ENCODE peak calls at places on chromosomes 12 and 14, in eight cellular contexts. One of them, this sample, is unnamed.

GRCh38 chr14:74637184-74637562 is 25.1 kb upstream of the LTBP2 start:
- DNase-seq in adrenal gland: no peak
- DNase-seq in stomach: no peak
- DNase-seq in ovary: no peak
- DNase-seq in tibial nerve: no peak
- DNase-seq in uterus: no peak
- DNase-seq in vagina: no peak
- DNase-seq in prostate gland: no peak
- DNase-seq in this sample: no peak

GRCh38 chr14:55313480-55313879 is 42.3 kb downstream of the FBXO34 start:
- DNase-seq in tibial nerve: no peak
- DNase-seq in vagina: no peak
- DNase-seq in prostate gland: no peak
- DNase-seq in ovary: no peak
- DNase-seq in uterus: no peak
- DNase-seq in stomach: no peak
- DNase-seq in adrenal gland: no peak
- DNase-seq in this sample: no peak

GRCh38 chr14:90454041-90455000 is 57.5 kb downstream of the CALM1 start:
- DNase-seq in stomach: peak; percentile 81
- DNase-seq in prostate gland: no peak
- DNase-seq in tibial nerve: peak; percentile 38
- DNase-seq in adrenal gland: peak; percentile 73
- DNase-seq in vagina: no peak
- DNase-seq in ovary: no peak
- DNase-seq in uterus: peak; percentile 65
- DNase-seq in this sample: peak; percentile 68

GRCh38 chr12:111320233-111321050 is 48.5 kb downstream of the PHETA1 start:
- DNase-seq in tibial nerve: no peak
- DNase-seq in ovary: no peak
- DNase-seq in uterus: no peak
- DNase-seq in stomach: no peak
- DNase-seq in prostate gland: no peak
- DNase-seq in adrenal gland: no peak
- DNase-seq in vagina: no peak
- DNase-seq in this sample: no peak

GRCh38 chr12:4763549-4763948 is 43.3 kb downstream of the GALNT8 start:
- DNase-seq in adrenal gland: peak; percentile 58
- DNase-seq in prostate gland: no peak
- DNase-seq in ovary: peak; percentile 60
- DNase-seq in uterus: peak; percentile 75
- DNase-seq in tibial nerve: no peak
- DNase-seq in stomach: no peak
- DNase-seq in vagina: no peak
- DNase-seq in this sample: no peak

GRCh38 chr14:64970041-64970440 is 2.1 kb downstream of the RAB15 start:
- DNase-seq in vagina: no peak
- DNase-seq in uterus: no peak
- DNase-seq in stomach: no peak
- DNase-seq in adrenal gland: no peak
- DNase-seq in prostate gland: no peak
- DNase-seq in tibial nerve: no peak
- DNase-seq in ovary: no peak
- DNase-seq in this sample: no peak

GRCh38 chr12:108907861-108908302 is 28.0 kb downstream of the DAO start:
- DNase-seq in uterus: no peak
- DNase-seq in stomach: no peak
- DNase-seq in tibial nerve: no peak
- DNase-seq in ovary: no peak
- DNase-seq in vagina: no peak
- DNase-seq in adrenal gland: no peak
- DNase-seq in prostate gland: no peak
- DNase-seq in this sample: no peak

GRCh38 chr12:98754095-98754494 is 109.0 kb downstream of the APAF1 start:
- DNase-seq in tibial nerve: no peak
- DNase-seq in vagina: no peak
- DNase-seq in stomach: no peak
- DNase-seq in ovary: no peak
- DNase-seq in uterus: no peak
- DNase-seq in prostate gland: no peak
- DNase-seq in adrenal gland: no peak
- DNase-seq in this sample: no peak

GRCh38 chr12:104599272-104599984 is 142.7 kb downstream of the CHST11 start:
- DNase-seq in adrenal gland: peak; percentile 40
- DNase-seq in tibial nerve: no peak
- DNase-seq in stomach: no peak
- DNase-seq in prostate gland: no peak
- DNase-seq in vagina: no peak
- DNase-seq in uterus: no peak
- DNase-seq in ovary: no peak
- DNase-seq in this sample: no peak

GRCh38 chr12:5988659-5989116 is 43.6 kb upstream of the ANO2 start:
- DNase-seq in vagina: peak; percentile 79
- DNase-seq in tibial nerve: peak; percentile 61
- DNase-seq in stomach: peak; percentile 84
- DNase-seq in ovary: peak; percentile 60
- DNase-seq in prostate gland: peak; percentile 70
- DNase-seq in adrenal gland: peak; percentile 85
- DNase-seq in uterus: peak; percentile 73
- DNase-seq in this sample: peak; percentile 85

GRCh38 chr14:81591266-81591665 is 57.6 kb upstream of the SEL1L start:
- DNase-seq in vagina: no peak
- DNase-seq in tibial nerve: no peak
- DNase-seq in uterus: no peak
- DNase-seq in stomach: no peak
- DNase-seq in ovary: no peak
- DNase-seq in adrenal gland: no peak
- DNase-seq in prostate gland: no peak
- DNase-seq in this sample: no peak

GRCh38 chr12:10613334-10614055 is at the start of gene MAGOHB:
- DNase-seq in prostate gland: peak; percentile 91
- DNase-seq in adrenal gland: peak; percentile 98
- DNase-seq in stomach: peak; percentile 97
- DNase-seq in vagina: peak; percentile 97
- DNase-seq in tibial nerve: peak; percentile 93
- DNase-seq in ovary: peak; percentile 93
- DNase-seq in uterus: peak; percentile 96
- DNase-seq in this sample: peak; percentile 93

GRCh38 chr14:51335521-51335920 is 95.5 kb downstream of the TMX1 start:
- DNase-seq in tibial nerve: no peak
- DNase-seq in adrenal gland: peak; percentile 60
- DNase-seq in ovary: peak; percentile 66
- DNase-seq in stomach: no peak
- DNase-seq in vagina: no peak
- DNase-seq in prostate gland: no peak
- DNase-seq in uterus: peak; percentile 56
- DNase-seq in this sample: no peak

GRCh38 chr12:27711312-27711682 is 665 bp downstream of the MRPS35 start:
- DNase-seq in tibial nerve: no peak
- DNase-seq in stomach: no peak
- DNase-seq in vagina: no peak
- DNase-seq in prostate gland: no peak
- DNase-seq in uterus: no peak
- DNase-seq in adrenal gland: no peak
- DNase-seq in ovary: no peak
- DNase-seq in this sample: no peak
- TF ChIP-seq POLR2A in tibial nerve: no peak
- TF ChIP-seq POLR2A in stomach: no peak
- TF ChIP-seq POLR2A in vagina: no peak
- TF ChIP-seq POLR2A in prostate gland: no peak
- TF ChIP-seq POLR2A in uterus: no peak
- TF ChIP-seq POLR2A in adrenal gland: no peak
- TF ChIP-seq POLR2A in ovary: no peak
- TF ChIP-seq POLR2A in this sample: no peak

GRCh38 chr14:76193696-76194095 is 42.0 kb downstream of the GPATCH2L start:
- DNase-seq in adrenal gland: no peak
- DNase-seq in vagina: no peak
- DNase-seq in prostate gland: no peak
- DNase-seq in uterus: no peak
- DNase-seq in stomach: no peak
- DNase-seq in tibial nerve: no peak
- DNase-seq in ovary: no peak
- DNase-seq in this sample: no peak

GRCh38 chr14:76186318-76187027 is 34.8 kb downstream of the GPATCH2L start:
- DNase-seq in tibial nerve: no peak
- DNase-seq in uterus: no peak
- DNase-seq in ovary: no peak
- DNase-seq in vagina: no peak
- DNase-seq in prostate gland: no peak
- DNase-seq in stomach: no peak
- DNase-seq in adrenal gland: no peak
- DNase-seq in this sample: no peak

GRCh38 chr14:76195003-76195402 is 43.3 kb downstream of the GPATCH2L start:
- DNase-seq in ovary: no peak
- DNase-seq in adrenal gland: no peak
- DNase-seq in prostate gland: no peak
- DNase-seq in tibial nerve: no peak
- DNase-seq in stomach: no peak
- DNase-seq in uterus: no peak
- DNase-seq in vagina: no peak
- DNase-seq in this sample: no peak

GRCh38 chr14:76194327-76194726 is 42.6 kb downstream of the GPATCH2L start:
- DNase-seq in vagina: no peak
- DNase-seq in uterus: no peak
- DNase-seq in prostate gland: no peak
- DNase-seq in adrenal gland: no peak
- DNase-seq in stomach: no peak
- DNase-seq in tibial nerve: no peak
- DNase-seq in ovary: no peak
- DNase-seq in this sample: no peak

DNA sequence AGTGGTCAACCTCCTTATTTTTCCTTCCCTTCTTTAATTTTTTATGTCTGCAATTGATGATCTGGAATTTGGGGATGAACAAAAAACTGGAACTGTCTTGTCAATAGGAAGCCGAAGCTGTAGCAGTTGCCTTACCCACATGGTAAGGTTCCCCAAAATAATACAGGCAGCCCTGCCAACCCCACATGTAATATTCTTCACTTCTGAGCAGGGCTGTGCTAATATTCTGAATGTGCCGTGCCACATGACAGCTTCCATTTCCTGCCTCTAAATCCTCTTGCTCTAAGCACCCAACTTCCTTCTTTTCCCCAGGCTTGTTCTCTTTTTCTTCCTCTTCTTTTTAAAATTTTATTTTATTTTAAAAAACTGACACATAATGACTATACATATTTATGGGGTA is 39.6 kb downstream of the GPATCH2L start:
- DNase-seq in tibial nerve: no peak
- DNase-seq in adrenal gland: peak; percentile 27
- DNase-seq in ovary: no peak
- DNase-seq in uterus: no peak
- DNase-seq in stomach: no peak
- DNase-seq in vagina: no peak
- DNase-seq in prostate gland: no peak
- DNase-seq in this sample: no peak
- H3K36me3 ChIP-seq in tibial nerve: peaks cover 67% of the 10 kb centered on the region
- H3K36me3 ChIP-seq in adrenal gland: peaks cover 26% of the 10 kb centered on the region
- H3K36me3 ChIP-seq in ovary: no peaks in the 10 kb centered on the region
- H3K36me3 ChIP-seq in uterus: no peaks in the 10 kb centered on the region
- H3K36me3 ChIP-seq in stomach: peaks cover 13% of the 10 kb centered on the region
- H3K36me3 ChIP-seq in vagina: no peaks in the 10 kb centered on the region
- H3K36me3 ChIP-seq in prostate gland: no peaks in the 10 kb centered on the region
- H3K36me3 ChIP-seq in this sample: peaks cover 36% of the 10 kb centered on the region

DNA sequence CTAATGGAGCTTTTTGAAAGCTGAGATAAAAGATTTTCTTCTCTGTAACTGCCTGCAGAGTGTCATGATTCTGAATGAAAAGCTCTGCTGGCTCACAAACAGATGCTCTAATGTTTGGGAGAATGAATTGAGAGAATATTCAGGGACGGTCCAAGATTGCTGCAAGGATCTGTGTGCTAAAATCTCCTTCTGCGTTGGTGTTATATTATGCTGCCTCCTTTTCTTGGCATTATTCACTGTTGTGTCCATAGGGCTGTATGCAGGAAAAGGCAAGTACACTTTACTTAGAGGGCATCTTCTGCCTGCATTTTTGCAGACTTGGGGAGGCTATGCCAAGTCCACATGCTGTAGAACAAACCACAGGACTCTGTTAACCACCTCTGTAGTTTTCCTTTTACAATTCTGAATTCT is 209.8 kb upstream of the KRR1 start:
- DNase-seq in vagina: no peak
- DNase-seq in tibial nerve: no peak
- DNase-seq in ovary: no peak
- DNase-seq in stomach: no peak
- DNase-seq in uterus: no peak
- DNase-seq in prostate gland: no peak
- DNase-seq in adrenal gland: no peak
- DNase-seq in this sample: no peak
- H3K27ac ChIP-seq in vagina: peak overlapping the region; percentile 66
- H3K27ac ChIP-seq in tibial nerve: no peak overlapping the region
- H3K27ac ChIP-seq in ovary: no peak overlapping the region
- H3K27ac ChIP-seq in stomach: peak overlapping the region; percentile 52
- H3K27ac ChIP-seq in uterus: peak overlapping the region; percentile 78
- H3K27ac ChIP-seq in prostate gland: no peak overlapping the region
- H3K27ac ChIP-seq in adrenal gland: no peak overlapping the region
- H3K27ac ChIP-seq in this sample: peak overlapping the region; percentile 13

GRCh38 chr12:16606201-16606849 is 363 bp upstream of the LMO3 start:
- DNase-seq in uterus: peak; percentile 39
- DNase-seq in stomach: no peak
- DNase-seq in prostate gland: peak; percentile 16
- DNase-seq in vagina: no peak
- DNase-seq in ovary: peak; percentile 25
- DNase-seq in adrenal gland: no peak
- DNase-seq in tibial nerve: no peak
- DNase-seq in this sample: peak; percentile 19

GRCh38 chr12:16606936-16607335 is 974 bp upstream of the LMO3 start:
- DNase-seq in stomach: no peak
- DNase-seq in ovary: no peak
- DNase-seq in uterus: peak; percentile 31
- DNase-seq in tibial nerve: no peak
- DNase-seq in adrenal gland: no peak
- DNase-seq in prostate gland: no peak
- DNase-seq in vagina: no peak
- DNase-seq in this sample: no peak

GRCh38 chr12:16609140-16609539 is 3.2 kb upstream of the LMO3 start:
- DNase-seq in prostate gland: no peak
- DNase-seq in tibial nerve: no peak
- DNase-seq in vagina: no peak
- DNase-seq in stomach: no peak
- DNase-seq in ovary: no peak
- DNase-seq in uterus: no peak
- DNase-seq in adrenal gland: no peak
- DNase-seq in this sample: no peak

GRCh38 chr12:16608346-16608745 is 2.4 kb upstream of the LMO3 start:
- DNase-seq in tibial nerve: no peak
- DNase-seq in vagina: no peak
- DNase-seq in stomach: no peak
- DNase-seq in prostate gland: no peak
- DNase-seq in uterus: no peak
- DNase-seq in ovary: no peak
- DNase-seq in adrenal gland: no peak
- DNase-seq in this sample: no peak

GRCh38 chr12:16607895-16608294 is 1.9 kb upstream of the LMO3 start:
- DNase-seq in adrenal gland: no peak
- DNase-seq in vagina: no peak
- DNase-seq in stomach: no peak
- DNase-seq in tibial nerve: no peak
- DNase-seq in prostate gland: no peak
- DNase-seq in ovary: no peak
- DNase-seq in uterus: peak; percentile 22
- DNase-seq in this sample: no peak
- TF ChIP-seq POLR2A in adrenal gland: no peak
- TF ChIP-seq POLR2A in vagina: no peak
- TF ChIP-seq POLR2A in stomach: no peak
- TF ChIP-seq POLR2A in tibial nerve: no peak
- TF ChIP-seq POLR2A in prostate gland: no peak
- TF ChIP-seq POLR2A in ovary: no peak
- TF ChIP-seq POLR2A in uterus: no peak
- TF ChIP-seq POLR2A in this sample: no peak